ENCODE peak calls at places on chromosomes 4 and X, in seven cellular contexts. One of them, this sample, is unnamed.

GRCh38 chrX:29948653-29949052 is 266.7 kb upstream of the MAGEB2 start:
- DNase-seq in adrenal gland: no peak
- DNase-seq in body of pancreas: no peak
- DNase-seq in mesendoderm: no peak
- DNase-seq in naive thymus-derived CD4-positive, alpha-beta T cell: no peak
- DNase-seq in fibroblast of lung: peak
- DNase-seq in heart left ventricle: no peak
- DNase-seq in this sample: no peak

GRCh38 chrX:150200820-150201287 is 162.3 kb upstream of the MAMLD1 start:
- DNase-seq in mesendoderm: peak
- DNase-seq in heart left ventricle: no peak
- DNase-seq in adrenal gland: peak
- DNase-seq in body of pancreas: peak
- DNase-seq in fibroblast of lung: peak
- DNase-seq in naive thymus-derived CD4-positive, alpha-beta T cell: no peak
- DNase-seq in this sample: no peak

GRCh38 chr4:124890522-124890921 is 178.0 kb upstream of the ANKRD50 start:
- DNase-seq in heart left ventricle: no peak
- DNase-seq in adrenal gland: no peak
- DNase-seq in body of pancreas: no peak
- DNase-seq in mesendoderm: no peak
- DNase-seq in naive thymus-derived CD4-positive, alpha-beta T cell: no peak
- DNase-seq in fibroblast of lung: peak
- DNase-seq in this sample: no peak

GRCh38 chrX:33134164-33134563 is 77.2 kb downstream of the DMD start:
- DNase-seq in fibroblast of lung: no peak
- DNase-seq in heart left ventricle: no peak
- DNase-seq in mesendoderm: no peak
- DNase-seq in adrenal gland: no peak
- DNase-seq in body of pancreas: no peak
- DNase-seq in naive thymus-derived CD4-positive, alpha-beta T cell: no peak
- DNase-seq in this sample: no peak

GRCh38 chrX:119606508-119607389 is 525 bp upstream of the NKRF start:
- DNase-seq in adrenal gland: peak
- DNase-seq in mesendoderm: no peak
- DNase-seq in naive thymus-derived CD4-positive, alpha-beta T cell: no peak
- DNase-seq in fibroblast of lung: peak
- DNase-seq in heart left ventricle: no peak
- DNase-seq in body of pancreas: no peak
- DNase-seq in this sample: peak

GRCh38 chrX:29824176-29824906 is 391.0 kb upstream of the MAGEB2 start:
- DNase-seq in body of pancreas: no peak
- DNase-seq in mesendoderm: no peak
- DNase-seq in naive thymus-derived CD4-positive, alpha-beta T cell: no peak
- DNase-seq in adrenal gland: no peak
- DNase-seq in heart left ventricle: no peak
- DNase-seq in fibroblast of lung: no peak
- DNase-seq in this sample: no peak

GRCh38 chrX:2397648-2398340 is 103.0 kb downstream of the DHRSX start:
- DNase-seq in mesendoderm: peak
- DNase-seq in heart left ventricle: no peak
- DNase-seq in naive thymus-derived CD4-positive, alpha-beta T cell: no peak
- DNase-seq in body of pancreas: no peak
- DNase-seq in fibroblast of lung: peak
- DNase-seq in adrenal gland: no peak
- DNase-seq in this sample: peak

GRCh38 chr4:109302366-109303140 is at the start of gene COL25A1:
- DNase-seq in adrenal gland: peak
- DNase-seq in heart left ventricle: peak
- DNase-seq in fibroblast of lung: peak
- DNase-seq in mesendoderm: peak
- DNase-seq in body of pancreas: peak
- DNase-seq in naive thymus-derived CD4-positive, alpha-beta T cell: peak
- DNase-seq in this sample: peak

GRCh38 chrX:74536142-74537010 is 78.0 kb downstream of the RLIM start:
- DNase-seq in adrenal gland: peak
- DNase-seq in heart left ventricle: peak
- DNase-seq in naive thymus-derived CD4-positive, alpha-beta T cell: peak
- DNase-seq in fibroblast of lung: peak
- DNase-seq in mesendoderm: peak
- DNase-seq in body of pancreas: peak
- DNase-seq in this sample: peak

GRCh38 chrX:71619193-71619592 is 882 bp upstream of the CXCR3 start:
- DNase-seq in naive thymus-derived CD4-positive, alpha-beta T cell: no peak
- DNase-seq in adrenal gland: no peak
- DNase-seq in fibroblast of lung: no peak
- DNase-seq in body of pancreas: no peak
- DNase-seq in heart left ventricle: no peak
- DNase-seq in mesendoderm: no peak
- DNase-seq in this sample: no peak

GRCh38 chr4:26813698-26814097 is 46.9 kb upstream of the STIM2 start:
- DNase-seq in mesendoderm: no peak
- DNase-seq in fibroblast of lung: no peak
- DNase-seq in naive thymus-derived CD4-positive, alpha-beta T cell: no peak
- DNase-seq in body of pancreas: peak
- DNase-seq in adrenal gland: no peak
- DNase-seq in heart left ventricle: peak
- DNase-seq in this sample: no peak

GRCh38 chrX:9252182-9252581 is 212.7 kb upstream of the TBL1X start:
- DNase-seq in mesendoderm: peak
- DNase-seq in heart left ventricle: no peak
- DNase-seq in body of pancreas: no peak
- DNase-seq in naive thymus-derived CD4-positive, alpha-beta T cell: no peak
- DNase-seq in adrenal gland: no peak
- DNase-seq in fibroblast of lung: no peak
- DNase-seq in this sample: no peak

GRCh38 chrX:40867352-40867751 is 132.0 kb upstream of the MED14 start:
- DNase-seq in adrenal gland: peak
- DNase-seq in fibroblast of lung: peak
- DNase-seq in body of pancreas: peak
- DNase-seq in mesendoderm: peak
- DNase-seq in heart left ventricle: peak
- DNase-seq in naive thymus-derived CD4-positive, alpha-beta T cell: no peak
- DNase-seq in this sample: peak

DNA sequence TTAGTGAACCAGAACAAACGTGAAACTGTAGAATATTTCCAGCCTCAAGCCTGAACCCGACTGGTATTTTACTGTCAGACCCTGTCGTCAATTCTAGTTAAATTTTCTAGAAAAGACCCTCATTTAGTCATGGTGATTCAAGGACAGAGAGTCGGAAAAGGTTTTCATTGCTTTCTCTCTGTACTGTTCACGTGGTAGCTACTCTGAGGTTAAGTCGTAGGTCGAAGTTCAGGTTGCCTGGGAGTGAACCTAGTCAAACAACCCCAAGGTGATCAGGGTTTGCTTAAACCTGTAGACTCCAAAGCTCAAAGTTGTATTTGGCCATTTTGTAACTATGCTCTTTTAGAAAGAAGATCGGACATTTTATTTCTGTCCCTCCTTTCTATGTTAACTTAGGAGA is 283.6 kb downstream of the ARHGAP10 start:
- DNase-seq in mesendoderm: no peak
- DNase-seq in naive thymus-derived CD4-positive, alpha-beta T cell: no peak
- DNase-seq in adrenal gland: no peak
- DNase-seq in fibroblast of lung: no peak
- DNase-seq in body of pancreas: no peak
- DNase-seq in heart left ventricle: no peak
- DNase-seq in this sample: no peak
- H3K27ac ChIP-seq in mesendoderm: no peak
- H3K27ac ChIP-seq in naive thymus-derived CD4-positive, alpha-beta T cell: no peak
- H3K27ac ChIP-seq in adrenal gland: no peak
- H3K27ac ChIP-seq in fibroblast of lung: no peak
- H3K27ac ChIP-seq in body of pancreas: no peak
- H3K27ac ChIP-seq in heart left ventricle: no peak
- H3K27ac ChIP-seq in this sample: no peak

DNA sequence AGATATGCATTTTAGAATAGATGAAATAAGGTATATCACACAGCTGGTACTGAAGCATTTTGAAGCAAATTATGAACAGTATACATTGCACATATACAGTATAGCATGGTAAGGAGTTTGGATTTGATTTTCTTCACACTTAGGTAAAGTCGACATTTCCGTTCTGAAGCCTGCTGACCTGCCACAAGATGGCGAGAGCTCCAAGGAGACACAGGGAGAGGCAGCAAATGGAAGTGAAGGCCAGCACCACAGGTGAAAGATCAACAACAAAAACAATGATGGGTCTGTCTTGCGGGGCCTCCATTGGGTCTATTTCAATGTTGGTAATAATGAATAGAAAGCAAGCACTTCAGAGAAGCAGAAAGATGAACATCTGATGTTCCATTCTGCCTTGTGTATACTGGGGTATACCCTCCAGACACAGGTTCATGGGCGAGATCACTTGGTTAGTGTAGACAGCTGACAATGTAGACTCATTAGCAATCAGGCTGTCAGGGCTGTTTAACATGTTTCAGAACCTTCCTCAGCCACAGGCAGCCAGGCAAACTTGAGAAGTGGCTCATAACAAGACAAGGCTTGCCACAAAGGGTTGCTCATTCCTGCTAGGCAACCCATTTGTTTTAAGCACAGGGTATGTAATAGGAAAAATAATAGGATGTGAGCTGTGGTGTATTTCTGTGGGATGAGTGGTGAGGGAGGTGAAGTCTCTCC is 21.4 kb upstream of the NOX1 start:
- DNase-seq in fibroblast of lung: peak
- DNase-seq in body of pancreas: peak
- DNase-seq in heart left ventricle: peak
- DNase-seq in mesendoderm: peak
- DNase-seq in naive thymus-derived CD4-positive, alpha-beta T cell: peak
- DNase-seq in adrenal gland: no peak
- DNase-seq in this sample: peak
- H3K27ac ChIP-seq in fibroblast of lung: no peak
- H3K27ac ChIP-seq in body of pancreas: no peak
- H3K27ac ChIP-seq in heart left ventricle: no peak
- H3K27ac ChIP-seq in mesendoderm: no peak
- H3K27ac ChIP-seq in naive thymus-derived CD4-positive, alpha-beta T cell: no peak
- H3K27ac ChIP-seq in adrenal gland: no peak
- H3K27ac ChIP-seq in this sample: no peak

GRCh38 chr4:139154134-139154421 is 22.9 kb downstream of the ELF2 start:
- DNase-seq in mesendoderm: no peak
- DNase-seq in naive thymus-derived CD4-positive, alpha-beta T cell: no peak
- DNase-seq in heart left ventricle: no peak
- DNase-seq in fibroblast of lung: no peak
- DNase-seq in body of pancreas: no peak
- DNase-seq in adrenal gland: no peak
- DNase-seq in this sample: no peak
- H3K27ac ChIP-seq in mesendoderm: peak
- H3K27ac ChIP-seq in naive thymus-derived CD4-positive, alpha-beta T cell: no peak
- H3K27ac ChIP-seq in heart left ventricle: no peak
- H3K27ac ChIP-seq in fibroblast of lung: no peak
- H3K27ac ChIP-seq in body of pancreas: no peak
- H3K27ac ChIP-seq in adrenal gland: no peak
- H3K27ac ChIP-seq in this sample: peak

GRCh38 chr4:150591284-150591874 is 9.4 kb downstream of the MAB21L2 start:
- DNase-seq in body of pancreas: no peak
- DNase-seq in fibroblast of lung: no peak
- DNase-seq in naive thymus-derived CD4-positive, alpha-beta T cell: no peak
- DNase-seq in adrenal gland: no peak
- DNase-seq in heart left ventricle: no peak
- DNase-seq in mesendoderm: peak
- DNase-seq in this sample: no peak
- H3K27ac ChIP-seq in body of pancreas: no peak
- H3K27ac ChIP-seq in fibroblast of lung: no peak
- H3K27ac ChIP-seq in naive thymus-derived CD4-positive, alpha-beta T cell: no peak
- H3K27ac ChIP-seq in adrenal gland: no peak
- H3K27ac ChIP-seq in heart left ventricle: no peak
- H3K27ac ChIP-seq in mesendoderm: no peak
- H3K27ac ChIP-seq in this sample: no peak

DNA sequence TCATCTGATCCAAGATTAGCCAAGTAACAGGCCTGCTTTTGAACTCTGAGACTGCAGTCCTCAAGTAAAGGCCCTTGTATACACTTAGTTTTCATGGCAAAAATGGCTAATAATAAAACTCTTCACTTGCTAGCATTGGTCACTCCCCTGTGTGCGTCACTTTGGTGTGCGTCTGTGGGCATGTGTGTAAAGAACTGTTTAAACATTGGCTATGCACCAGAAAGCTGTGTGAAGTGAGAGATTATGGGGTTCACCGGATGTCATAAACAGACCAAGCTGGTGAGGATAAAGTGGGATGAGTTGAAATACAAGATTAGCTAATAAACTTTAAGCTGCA is 108.6 kb upstream of the SLC4A4 start:
- DNase-seq in mesendoderm: no peak
- DNase-seq in body of pancreas: peak
- DNase-seq in heart left ventricle: no peak
- DNase-seq in fibroblast of lung: peak
- DNase-seq in adrenal gland: no peak
- DNase-seq in naive thymus-derived CD4-positive, alpha-beta T cell: no peak
- DNase-seq in this sample: no peak
- H3K27ac ChIP-seq in mesendoderm: no peak
- H3K27ac ChIP-seq in body of pancreas: peak
- H3K27ac ChIP-seq in heart left ventricle: peak
- H3K27ac ChIP-seq in fibroblast of lung: peak
- H3K27ac ChIP-seq in adrenal gland: no peak
- H3K27ac ChIP-seq in naive thymus-derived CD4-positive, alpha-beta T cell: no peak
- H3K27ac ChIP-seq in this sample: no peak